ENCODE peak calls at places on chromosomes 4 and X, in four cellular contexts. Q is ovary, C is astrocyte of the spinal cord, B is AG09309. E is an unnamed sample.

GRCh38 chr4:100069207-100069606 is 119.1 kb upstream of the H2AZ1 start:
- DNase-seq in C (no peak), B (no peak), Q (no peak), E (no peak)

GRCh38 chrX:69163936-69164741 is 1.1 kb downstream of the PJA1 start:
- DNase-seq in Q (peak; percentile 37), B (no peak), C (no peak), E (peak; percentile 13)

GRCh38 chr4:82947498-82947897 is 47.0 kb downstream of the THAP9 start:
- DNase-seq in Q (no peak), B (no peak), C (no peak), E (no peak)

GRCh38 chr4:169460081-169460480 is 152.3 kb downstream of the NEK1 start:
- DNase-seq in B (no peak), C (no peak), Q (no peak), E (no peak)

GRCh38 chrX:40171513-40172168 is 73.9 kb upstream of the BCOR start:
- DNase-seq in Q (no peak), B (no peak), C (peak; percentile 33), E (no peak)

GRCh38 chrX:136182394-136182793 is 35.1 kb downstream of the FHL1 start:
- DNase-seq in Q (no peak), C (no peak), B (no peak), E (no peak)

GRCh38 chrX:53088136-53088974 is 5.6 kb upstream of the KANTR start:
- DNase-seq in B (peak; percentile 38), C (peak; percentile 78), Q (peak; percentile 90), E (peak; percentile 88)

GRCh38 chr4:19386786-19387185 is 864.9 kb upstream of the SLIT2 start:
- DNase-seq in B (no peak), Q (no peak), C (no peak), E (no peak)

GRCh38 chr4:64144994-64145393 is 264.3 kb downstream of the TECRL start:
- DNase-seq in Q (no peak), B (no peak), C (no peak), E (no peak)

GRCh38 chr4:915595-915994 is 16.5 kb downstream of the GAK start:
- DNase-seq in Q (no peak), B (no peak), C (peak; percentile 18), E (peak; percentile 32)

GRCh38 chrX:35890699-35891098 is 28.8 kb upstream of the CFAP47 start:
- DNase-seq in B (no peak), C (peak; percentile 28), Q (no peak), E (peak; percentile 25)

GRCh38 chr4:80486603-80487002 is 151.1 kb downstream of the CFAP299 start:
- DNase-seq in C (no peak), Q (no peak), B (no peak), E (no peak)

GRCh38 chrX:13266641-13267420 is 53.0 kb downstream of the ATXN3L start:
- DNase-seq in C (peak; percentile 24), Q (no peak), B (no peak), E (peak; percentile 63)

DNA sequence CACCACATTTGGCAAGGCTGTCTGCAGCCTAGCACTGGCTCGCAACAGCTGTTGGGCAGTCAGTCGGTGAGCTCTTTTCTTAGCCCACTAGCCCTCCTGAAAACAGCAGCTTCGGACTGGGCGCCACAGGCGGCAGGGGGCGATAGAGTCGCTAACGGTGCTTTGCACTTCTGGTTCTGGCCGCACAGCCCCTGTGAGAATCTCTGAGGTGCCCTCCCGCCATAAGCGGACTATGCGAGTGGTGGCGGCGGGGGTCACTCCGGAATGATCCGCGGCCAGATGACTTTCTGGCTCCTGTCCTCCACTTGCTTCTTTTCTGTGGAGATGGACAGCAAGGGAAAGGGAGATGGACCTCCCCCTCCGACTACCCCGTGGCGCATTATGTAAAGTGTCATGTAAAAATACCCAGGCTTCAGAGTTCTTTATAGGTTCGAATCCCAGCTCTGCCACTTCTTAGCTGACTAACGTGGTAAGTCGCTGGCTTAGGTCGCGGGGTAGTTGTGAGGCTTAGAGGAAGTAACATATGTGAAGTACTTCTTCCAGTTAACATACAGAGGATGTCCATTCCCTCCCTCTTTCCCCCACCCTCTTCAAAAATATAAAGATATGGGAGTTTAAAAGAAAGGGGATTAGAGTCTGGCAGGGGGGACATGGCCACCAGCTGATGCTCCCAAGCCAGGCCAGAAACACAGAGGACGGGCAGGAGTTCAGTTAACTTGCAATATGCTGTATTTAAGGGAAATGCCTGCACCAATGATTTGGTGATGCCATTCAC is 11.0 kb downstream of the ARHGAP36 start:
- DNase-seq in C (no peak), B (no peak), Q (no peak), E (peak; percentile 5)
- TF ChIP-seq CTCF in C (peak; percentile 50), B (peak; percentile 51), Q (no peak), E (peak; percentile 20)

GRCh38 chrX:25196221-25196620 is 180.5 kb upstream of the ARX start:
- DNase-seq in Q (no peak), B (no peak), C (no peak), E (no peak)

DNA sequence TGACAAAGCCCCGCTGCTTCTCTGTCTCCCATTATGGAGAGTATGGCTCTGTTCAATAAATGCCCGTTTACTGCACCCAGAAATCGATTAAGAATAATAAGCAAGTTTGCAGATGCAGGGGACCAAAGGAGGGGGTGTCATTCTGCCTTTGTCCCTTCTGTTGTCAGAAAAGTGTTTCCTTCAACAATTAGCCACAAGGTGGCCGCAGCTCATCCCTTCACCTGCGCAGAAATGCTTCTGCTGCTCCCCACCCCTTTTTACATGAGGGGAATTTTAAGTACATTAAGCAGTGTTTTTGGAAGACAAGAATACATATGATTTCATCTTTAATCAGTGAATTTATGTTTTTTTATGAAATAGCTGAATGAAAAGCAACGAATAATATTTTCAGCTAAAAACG is 175.6 kb upstream of the ARX start:
- DNase-seq in C (no peak), B (no peak), Q (no peak), E (no peak)
- TF ChIP-seq CTCF in C (peak; percentile 8), B (no peak), Q (no peak), E (no peak)

GRCh38 chrX:15816453-15816838 is 26.2 kb downstream of the ZRSR2 start:
- DNase-seq in Q (no peak), C (no peak), B (no peak), E (no peak)
- TF ChIP-seq CTCF in Q (no peak), C (no peak), B (no peak), E (no peak)

GRCh38 chr4:89599026-89599425 is 237.9 kb downstream of the SNCA start:
- DNase-seq in B (no peak), C (no peak), Q (no peak), E (no peak)

GRCh38 chr4:89598602-89599001 is 238.4 kb downstream of the SNCA start:
- DNase-seq in Q (no peak), C (peak; percentile 33), B (no peak), E (peak; percentile 8)
- TF ChIP-seq CTCF in Q (no peak), C (peak; percentile 34), B (peak; percentile 18), E (no peak)

GRCh38 chr4:103998752-103999151 is 279.0 kb upstream of the TACR3 start:
- DNase-seq in Q (no peak), C (no peak), B (no peak), E (no peak)

GRCh38 chr4:103996059-103996458 is 276.3 kb upstream of the TACR3 start:
- DNase-seq in Q (no peak), B (no peak), C (peak; percentile 48), E (no peak)

GRCh38 chr4:103996637-103997036 is 276.9 kb upstream of the TACR3 start:
- DNase-seq in C (peak; percentile 88), Q (no peak), B (no peak), E (peak; percentile 54)

GRCh38 chr4:103994059-103994458 is 274.3 kb upstream of the TACR3 start:
- DNase-seq in C (peak; percentile 5), Q (no peak), B (no peak), E (no peak)
- TF ChIP-seq CTCF in C (peak; percentile 25), Q (no peak), B (no peak), E (no peak)

GRCh38 chr4:158259955-158260575 is 49.8 kb downstream of the TMEM144 start:
- DNase-seq in C (peak; percentile 58), Q (no peak), B (no peak), E (peak; percentile 70)
- TF ChIP-seq CTCF in C (no peak), Q (no peak), B (no peak), E (no peak)

DNA sequence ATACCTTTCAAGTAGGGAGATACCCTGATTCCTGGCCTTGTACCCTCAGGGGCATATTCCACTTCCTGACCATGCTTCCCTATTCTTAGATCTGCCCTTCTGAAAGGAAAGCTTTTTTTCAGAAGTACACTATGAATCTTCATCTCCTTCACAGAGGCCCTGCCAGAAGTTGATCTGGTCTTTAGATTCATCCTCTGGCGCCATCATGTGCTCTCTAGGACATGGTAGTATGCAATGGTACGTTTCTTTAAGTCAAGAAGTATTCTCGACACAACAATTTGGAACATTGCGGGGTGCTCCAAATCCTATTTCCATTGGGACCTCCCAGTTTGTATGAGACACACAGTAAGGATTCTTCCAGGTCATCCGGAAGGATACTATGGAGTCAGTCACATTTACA is 39.7 kb upstream of the DIPK2B start:
- DNase-seq in B (no peak), Q (no peak), C (no peak), E (peak; percentile 0)
- TF ChIP-seq CTCF in B (no peak), Q (no peak), C (no peak), E (no peak)

E was measured in cardiac fibroblast.